ENCODE peak calls at places on chromosomes 6 and 20, in five cellular contexts. Z, R, K, B and D are unnamed samples.
A peak's percentile ranks its signal among the peaks of the same experiment; 100 is the strongest.

GRCh38 chr6:118042855-118043254 is 135.8 kb downstream of the SLC35F1 start:
- DNase-seq in K (no peak), Z (no peak), R (no peak), B (no peak), D (no peak)

GRCh38 chr6:87617405-87617804 is 27.5 kb downstream of the ORC3 start:
- DNase-seq in B (no peak), Z (no peak), R (no peak), K (no peak), D (no peak)

GRCh38 chr6:33050013-33050800 is 23.2 kb downstream of the HLA-DPA1 start:
- DNase-seq in R (no peak), Z (no peak), K (no peak), B (no peak), D (no peak)

GRCh38 chr6:109397020-109397419 is 14.8 kb upstream of the CD164 start:
- DNase-seq in B (peak; percentile 14), R (no peak), Z (peak; percentile 24), K (peak; percentile 35), D (no peak)

GRCh38 chr20:41234546-41234945 is 83.0 kb downstream of the ZHX3 start:
- DNase-seq in R (no peak), K (peak; percentile 15), B (peak; percentile 26), Z (no peak), D (no peak)

GRCh38 chr20:10987651-10988383 is 314.0 kb upstream of the JAG1 start:
- DNase-seq in B (peak; percentile 43), R (no peak), K (peak; percentile 13), Z (no peak), D (no peak)

GRCh38 chr6:57143690-57144089 is 28.4 kb upstream of the BAG2 start:
- DNase-seq in K (no peak), R (no peak), Z (no peak), B (no peak), D (no peak)

GRCh38 chr20:53146201-53146891 is 174.2 kb downstream of the TSHZ2 start:
- DNase-seq in B (no peak), Z (no peak), K (no peak), R (no peak), D (no peak)

GRCh38 chr6:105178110-105178509 is 1.7 kb downstream of the POPDC3 start:
- DNase-seq in B (peak; percentile 85), Z (peak; percentile 73), K (peak; percentile 96), R (peak; percentile 83), D (no peak)

GRCh38 chr6:12208190-12208589 is 82.0 kb upstream of the EDN1 start:
- DNase-seq in R (no peak), B (no peak), K (peak; percentile 66), Z (no peak), D (no peak)

GRCh38 chr20:51402201-51402600 is 140.3 kb downstream of the NFATC2 start:
- DNase-seq in K (no peak), R (no peak), B (peak; percentile 47), Z (no peak), D (no peak)

GRCh38 chr6:15264902-15265761 is 19.3 kb downstream of the JARID2 start:
- DNase-seq in Z (no peak), R (no peak), B (peak; percentile 56), K (peak; percentile 69), D (no peak)

GRCh38 chr6:22251331-22251730 is 45.5 kb downstream of the PRL start:
- DNase-seq in K (peak; percentile 66), B (peak; percentile 60), R (peak; percentile 59), Z (peak; percentile 75), D (no peak)

GRCh38 chr6:22247916-22248482 is 48.8 kb downstream of the PRL start:
- DNase-seq in B (no peak), K (peak; percentile 58), R (no peak), Z (peak; percentile 57), D (no peak)

GRCh38 chr6:22249646-22250045 is 47.2 kb downstream of the PRL start:
- DNase-seq in K (peak; percentile 17), Z (peak; percentile 43), R (no peak), B (no peak), D (no peak)

GRCh38 chr6:22248513-22249308 is 48.1 kb downstream of the PRL start:
- DNase-seq in B (peak; percentile 73), Z (peak; percentile 57), R (no peak), K (peak; percentile 87), D (no peak)

DNA sequence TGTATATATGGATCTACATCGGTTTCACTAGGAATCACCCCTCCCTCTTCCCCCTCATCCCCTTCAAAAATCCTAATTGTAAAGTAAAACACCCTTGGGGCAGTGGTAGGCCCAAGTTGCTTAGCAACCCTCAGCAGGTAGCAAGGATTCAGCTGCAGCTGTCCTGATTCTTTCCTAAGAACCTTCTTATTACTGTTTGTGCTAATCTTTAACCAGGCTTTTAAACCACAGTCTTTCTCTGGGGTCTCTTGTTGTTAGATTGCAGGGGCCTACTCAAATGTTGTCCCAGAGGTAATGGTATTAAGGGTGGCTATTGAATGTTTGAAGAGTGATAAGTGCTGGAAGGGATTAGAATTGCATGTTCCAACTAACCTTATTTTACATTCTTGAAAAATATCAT is 46.4 kb downstream of the PRL start:
- DNase-seq in Z (no peak), R (no peak), B (peak; percentile 17), K (no peak), D (no peak)
- H3K4me3 ChIP-seq in Z (peak overlapping the region; percentile 1), R (no peak overlapping the region), B (no peak overlapping the region), K (no peak overlapping the region), D (no peak overlapping the region)

GRCh38 chr20:64095455-64095854 is 11.3 kb upstream of the LKAAEAR1 start:
- DNase-seq in B (no peak), Z (no peak), K (no peak), R (no peak), D (no peak)
- H3K4me3 ChIP-seq in B (no peak overlapping the region), Z (no peak overlapping the region), K (no peak overlapping the region), R (no peak overlapping the region), D (no peak overlapping the region)

DNA sequence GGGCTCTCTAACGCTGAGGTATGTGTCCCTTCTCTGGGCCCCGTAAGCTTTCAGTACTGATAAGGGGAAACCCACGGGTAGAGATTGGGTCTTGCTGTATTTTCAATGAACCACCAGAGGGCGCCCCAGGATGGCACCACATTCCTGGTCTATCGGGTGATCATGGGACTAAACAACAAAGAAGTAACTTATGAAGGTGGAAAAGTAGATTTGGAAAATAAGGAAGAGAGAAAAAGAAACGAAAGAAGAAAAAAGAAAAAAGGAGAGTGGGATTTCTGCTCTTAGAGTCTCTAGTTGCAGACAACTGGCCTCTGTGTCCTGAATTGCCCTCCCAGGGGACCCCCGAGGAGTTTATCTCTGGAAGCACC is 93.8 kb downstream of the GMPR start:
- DNase-seq in K (peak; percentile 74), Z (peak; percentile 90), B (peak; percentile 74), R (no peak), D (no peak)
- H3K4me3 ChIP-seq in K (no peak overlapping the region), Z (peak overlapping the region; percentile 60), B (no peak overlapping the region), R (no peak overlapping the region), D (peak overlapping the region; percentile 13)

GRCh38 chr20:6121504-6121903 is 1.3 kb downstream of the FERMT1 start:
- DNase-seq in R (no peak), Z (no peak), B (no peak), K (no peak), D (no peak)
- H3K4me3 ChIP-seq in R (no peak overlapping the region), Z (peak overlapping the region; percentile 83), B (no peak overlapping the region), K (no peak overlapping the region), D (no peak overlapping the region)

DNA sequence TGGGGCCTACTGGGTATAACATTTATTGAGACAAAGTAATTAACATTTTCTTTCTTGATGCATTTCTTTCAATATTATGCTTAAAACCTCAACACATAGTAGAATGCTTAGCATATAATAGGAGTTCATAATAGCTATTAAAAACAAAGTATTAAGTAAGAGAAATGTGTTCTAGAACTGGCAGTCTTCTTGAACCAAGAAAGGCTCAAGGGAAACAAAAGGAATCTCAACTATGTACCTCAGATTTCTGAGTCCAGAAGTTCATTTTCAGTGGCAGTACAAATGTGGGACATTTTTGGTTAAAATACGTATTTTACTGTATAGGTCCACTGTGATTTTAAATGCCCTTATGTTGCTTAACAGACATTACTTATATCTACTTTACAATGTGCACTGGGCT is 121.2 kb upstream of the BMP2 start:
- DNase-seq in R (no peak), Z (no peak), B (no peak), K (no peak), D (no peak)
- H3K4me3 ChIP-seq in R (no peak overlapping the region), Z (no peak overlapping the region), B (no peak overlapping the region), K (no peak overlapping the region), D (no peak overlapping the region)

GRCh38 chr20:59005523-59006166 is 1.4 kb downstream of the CTSZ start:
- DNase-seq in K (no peak), B (no peak), Z (no peak), R (no peak), D (no peak)
- H3K4me3 ChIP-seq in K (peak overlapping the region; percentile 69), B (peak overlapping the region; percentile 46), Z (peak overlapping the region; percentile 88), R (peak overlapping the region; percentile 86), D (no peak overlapping the region)

GRCh38 chr6:161437851-161438250 is 164.0 kb upstream of the AGPAT4 start:
- DNase-seq in K (peak; percentile 62), Z (no peak), B (no peak), R (no peak), D (no peak)

GRCh38 chr6:161438430-161439030 is 164.7 kb upstream of the AGPAT4 start:
- DNase-seq in Z (no peak), R (no peak), B (no peak), K (no peak), D (no peak)

GRCh38 chr6:161440299-161440698 is 166.4 kb upstream of the AGPAT4 start:
- DNase-seq in Z (no peak), R (no peak), B (no peak), K (no peak), D (no peak)

GRCh38 chr6:161436106-161436876 is 162.4 kb upstream of the AGPAT4 start:
- DNase-seq in Z (no peak), K (peak; percentile 43), R (no peak), B (no peak), D (no peak)

DNA sequence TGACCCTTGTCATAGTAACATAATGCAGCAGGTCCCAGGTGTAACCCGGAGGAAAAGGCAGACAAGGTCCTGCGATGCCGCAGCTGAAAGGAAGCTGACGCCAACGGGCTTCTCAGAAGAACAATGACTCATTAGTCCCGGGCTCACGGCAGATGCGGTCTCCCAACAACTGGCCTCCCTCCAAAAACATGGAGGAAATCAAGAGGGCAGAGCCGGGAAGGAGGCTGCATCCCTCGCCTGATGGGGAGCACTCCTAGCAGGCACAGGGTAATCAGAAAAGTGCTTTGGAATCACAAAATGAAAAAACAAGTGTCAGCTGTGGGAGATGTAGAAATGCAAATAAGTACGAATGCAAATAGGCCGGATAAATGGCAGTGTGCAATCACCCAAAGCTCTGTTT is 165.2 kb upstream of the AGPAT4 start:
- DNase-seq in Z (peak; percentile 96), K (peak; percentile 98), R (peak; percentile 54), B (peak; percentile 95), D (no peak)
- H3K4me3 ChIP-seq in Z (peak overlapping the region; percentile 67), K (no peak overlapping the region), R (no peak overlapping the region), B (no peak overlapping the region), D (no peak overlapping the region)

DNA sequence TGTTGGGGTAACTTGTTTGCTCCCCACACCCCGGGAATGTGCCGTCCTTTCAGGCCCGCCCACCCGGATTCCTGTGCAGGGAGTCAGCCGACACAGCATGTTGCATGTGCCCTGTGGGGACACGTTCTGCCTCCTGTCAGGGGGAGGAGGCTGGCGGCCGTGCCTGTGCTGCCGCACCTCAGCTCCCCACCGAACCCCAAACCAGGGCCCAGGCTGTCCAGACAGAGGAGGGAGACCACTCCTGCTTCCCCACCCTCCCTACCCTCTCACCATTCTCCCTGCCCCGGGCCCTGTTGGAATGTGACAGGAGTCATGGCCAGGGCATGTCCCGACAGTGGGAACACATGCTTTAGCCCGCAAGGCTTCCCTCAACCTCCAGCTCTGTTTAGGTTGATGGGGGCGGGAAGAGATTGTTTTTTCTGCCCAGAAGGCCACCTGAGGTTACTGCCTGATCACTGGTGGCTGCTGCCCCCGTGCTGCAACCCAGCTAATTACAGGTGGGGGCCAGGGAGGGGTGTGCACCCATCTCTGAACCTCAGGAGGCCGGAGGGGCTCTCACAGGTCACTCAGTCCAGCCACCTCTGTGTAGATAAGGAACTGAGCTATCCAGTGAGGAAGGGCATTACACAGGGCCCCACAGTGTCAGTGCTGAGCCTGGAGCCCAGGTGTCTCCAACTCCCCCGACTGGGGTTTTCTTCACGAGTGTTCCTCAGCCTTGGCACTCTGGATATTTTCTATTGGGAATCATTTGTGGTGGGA is 13.6 kb downstream of the LRRC73 start:
- DNase-seq in K (peak; percentile 62), Z (peak; percentile 81), B (peak; percentile 34), R (no peak), D (no peak)
- H3K4me3 ChIP-seq in K (no peak overlapping the region), Z (no peak overlapping the region), B (no peak overlapping the region), R (no peak overlapping the region), D (no peak overlapping the region)